ENCODE peak calls at places on chromosomes 4 and X, in eight cellular contexts. E is HCT116; Q is Panc1; F is tibial nerve; W is gastrocnemius medialis; R is colonic mucosa; J is CD4-positive, CD25-positive, alpha-beta regulatory T cell; B is Peyer's patch. I is an unnamed sample.

GRCh38 chr4:37634180-37634579 is 52.0 kb downstream of the RELL1 start:
- DNase-seq in E (no peak), Q (no peak), F (no peak), W (no peak), R (no peak), J (no peak), B (no peak), I (no peak)

GRCh38 chr4:26896636-26897035 is 36.0 kb downstream of the STIM2 start:
- DNase-seq in E (no peak), Q (no peak), F (no peak), W (no peak), R (no peak), J (no peak), B (no peak), I (no peak)

GRCh38 chrX:15465347-15465746 is 27.8 kb downstream of the PIR start:
- DNase-seq in E (no peak), Q (no peak), F (peak; percentile 13), W (no peak), R (no peak), J (no peak), B (no peak), I (no peak)

GRCh38 chr4:37528161-37528560 is 158.0 kb downstream of the RELL1 start:
- DNase-seq in E (no peak), Q (no peak), F (no peak), W (no peak), R (no peak), J (no peak), B (no peak), I (no peak)

GRCh38 chr4:100848865-100849264 is 331.0 kb upstream of the EMCN start:
- DNase-seq in E (peak; percentile 38), Q (no peak), F (no peak), W (no peak), R (no peak), J (peak; percentile 13), B (no peak), I (no peak)

GRCh38 chr4:82044141-82044993 is 329.4 kb downstream of the HNRNPD start:
- DNase-seq in E (no peak), Q (no peak), F (peak; percentile 14), W (peak; percentile 2), R (peak; percentile 40), J (no peak), B (peak; percentile 72), I (no peak)

GRCh38 chr4:3201718-3202702 is 46.9 kb upstream of the MSANTD1 start:
- DNase-seq in E (no peak), Q (no peak), F (no peak), W (peak; percentile 40), R (peak; percentile 32), J (peak; percentile 98), B (no peak), I (peak; percentile 43)

GRCh38 chrX:63664083-63664482 is 120.9 kb downstream of the ARHGEF9 start:
- DNase-seq in E (no peak), Q (no peak), F (no peak), W (no peak), R (no peak), J (no peak), B (no peak), I (no peak)

GRCh38 chr4:85677286-85677685 is 202.3 kb downstream of the ARHGAP24 start:
- DNase-seq in E (no peak), Q (no peak), F (no peak), W (no peak), R (no peak), J (no peak), B (no peak), I (no peak)

GRCh38 chr4:183906736-183907651 is 1.9 kb downstream of the STOX2 start:
- DNase-seq in E (no peak), Q (no peak), F (no peak), W (no peak), R (no peak), J (no peak), B (no peak), I (no peak)

GRCh38 chr4:81919238-81919637 is 447.5 kb upstream of the RASGEF1B start:
- DNase-seq in E (peak; percentile 12), Q (no peak), F (no peak), W (no peak), R (no peak), J (peak; percentile 15), B (no peak), I (no peak)

GRCh38 chr4:54066718-54067129 is 2.3 kb upstream of the CHIC2 start:
- DNase-seq in E (no peak), Q (no peak), F (no peak), W (no peak), R (peak; percentile 33), J (no peak), B (no peak), I (no peak)

GRCh38 chrX:153460826-153461225 is 9.6 kb downstream of the HAUS7 start:
- DNase-seq in E (no peak), Q (no peak), F (no peak), W (no peak), R (peak; percentile 40), J (peak; percentile 56), B (no peak), I (peak; percentile 26)

GRCh38 chrX:69234624-69235023 is 69.4 kb upstream of the PJA1 start:
- DNase-seq in E (no peak), Q (no peak), F (no peak), W (no peak), R (no peak), J (no peak), B (no peak), I (no peak)

GRCh38 chr4:142913461-142914030 is 67.4 kb upstream of the INPP4B start:
- DNase-seq in E (no peak), Q (no peak), F (no peak), W (no peak), R (no peak), J (no peak), B (no peak), I (no peak)

GRCh38 chr4:165355900-165356300 is 22.9 kb upstream of the CPE start:
- DNase-seq in E (peak; percentile 59), Q (no peak), F (no peak), W (no peak), R (no peak), J (peak; percentile 39), B (no peak), I (no peak)

GRCh38 chr4:180664766-180665368 is 1578.3 kb upstream of the TENM3 start:
- DNase-seq in E (peak; percentile 87), Q (peak; percentile 47), F (peak; percentile 62), W (peak; percentile 8), R (peak; percentile 68), J (peak; percentile 71), B (no peak), I (peak; percentile 10)

GRCh38 chr4:33715996-33716395 is 2528.3 kb downstream of the ARAP2 start:
- DNase-seq in E (no peak), Q (no peak), F (no peak), W (no peak), R (no peak), J (no peak), B (no peak), I (no peak)

GRCh38 chr4:5788144-5788543 is 77.1 kb downstream of the EVC start:
- DNase-seq in E (no peak), Q (no peak), F (no peak), W (no peak), R (no peak), J (no peak), B (no peak), I (no peak)

GRCh38 chr4:14513471-14513870 is 488.8 kb upstream of the CPEB2 start:
- DNase-seq in E (no peak), Q (no peak), F (no peak), W (no peak), R (no peak), J (no peak), B (no peak), I (no peak)

GRCh38 chrX:43585922-43586321 is 70.2 kb upstream of the MAOA start:
- DNase-seq in E (no peak), Q (no peak), F (no peak), W (no peak), R (no peak), J (no peak), B (no peak), I (no peak)

GRCh38 chrX:56068274-56068758 is 163.8 kb upstream of the KLF8 start:
- DNase-seq in E (no peak), Q (no peak), F (no peak), W (no peak), R (no peak), J (peak; percentile 37), B (no peak), I (no peak)
- H3K9me3 ChIP-seq in E (no peaks in the 10 kb centered on the region), Q (no peaks in the 10 kb centered on the region), F (peaks cover 9% of the 10 kb centered on the region), W (no peaks in the 10 kb centered on the region), R (no peaks in the 10 kb centered on the region), J (no peaks in the 10 kb centered on the region), B (no peaks in the 10 kb centered on the region), I (no peaks in the 10 kb centered on the region)

GRCh38 chr4:61762722-61763627 is 562.8 kb downstream of the ADGRL3 start:
- DNase-seq in E (no peak), Q (no peak), F (no peak), W (no peak), R (no peak), J (no peak), B (no peak), I (no peak)
- H3K9me3 ChIP-seq in E (peaks cover 3% of the 10 kb centered on the region), Q (no peaks in the 10 kb centered on the region), F (peaks cover 20% of the 10 kb centered on the region), W (no peaks in the 10 kb centered on the region), R (no peaks in the 10 kb centered on the region), J (no peaks in the 10 kb centered on the region), B (no peaks in the 10 kb centered on the region), I (no peaks in the 10 kb centered on the region)

DNA sequence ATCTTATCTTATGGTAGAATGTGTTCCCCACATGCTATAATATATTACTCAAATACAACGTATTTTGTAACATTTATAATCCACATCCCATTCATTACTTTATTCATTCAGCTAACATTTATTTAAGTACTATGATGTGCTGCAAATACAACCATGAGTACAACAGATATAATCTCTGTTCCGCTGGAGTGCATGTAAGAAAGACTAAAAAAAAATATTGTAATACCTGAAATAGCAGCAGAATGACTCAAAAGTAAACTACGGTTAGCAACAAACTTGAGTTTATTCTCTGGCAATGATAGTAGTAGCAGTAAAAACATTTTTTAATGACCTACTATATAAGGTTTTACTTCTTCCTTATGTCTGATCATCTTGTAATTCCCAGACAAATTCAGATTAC is 1776.3 kb downstream of the STIM2 start:
- DNase-seq in E (no peak), Q (no peak), F (no peak), W (no peak), R (no peak), J (no peak), B (no peak), I (no peak)
- H3K9me3 ChIP-seq in E (no peaks in the 10 kb centered on the region), Q (no peaks in the 10 kb centered on the region), F (no peaks in the 10 kb centered on the region), W (no peaks in the 10 kb centered on the region), R (no peaks in the 10 kb centered on the region), J (peaks cover 4% of the 10 kb centered on the region), B (no peaks in the 10 kb centered on the region), I (no peaks in the 10 kb centered on the region)

DNA sequence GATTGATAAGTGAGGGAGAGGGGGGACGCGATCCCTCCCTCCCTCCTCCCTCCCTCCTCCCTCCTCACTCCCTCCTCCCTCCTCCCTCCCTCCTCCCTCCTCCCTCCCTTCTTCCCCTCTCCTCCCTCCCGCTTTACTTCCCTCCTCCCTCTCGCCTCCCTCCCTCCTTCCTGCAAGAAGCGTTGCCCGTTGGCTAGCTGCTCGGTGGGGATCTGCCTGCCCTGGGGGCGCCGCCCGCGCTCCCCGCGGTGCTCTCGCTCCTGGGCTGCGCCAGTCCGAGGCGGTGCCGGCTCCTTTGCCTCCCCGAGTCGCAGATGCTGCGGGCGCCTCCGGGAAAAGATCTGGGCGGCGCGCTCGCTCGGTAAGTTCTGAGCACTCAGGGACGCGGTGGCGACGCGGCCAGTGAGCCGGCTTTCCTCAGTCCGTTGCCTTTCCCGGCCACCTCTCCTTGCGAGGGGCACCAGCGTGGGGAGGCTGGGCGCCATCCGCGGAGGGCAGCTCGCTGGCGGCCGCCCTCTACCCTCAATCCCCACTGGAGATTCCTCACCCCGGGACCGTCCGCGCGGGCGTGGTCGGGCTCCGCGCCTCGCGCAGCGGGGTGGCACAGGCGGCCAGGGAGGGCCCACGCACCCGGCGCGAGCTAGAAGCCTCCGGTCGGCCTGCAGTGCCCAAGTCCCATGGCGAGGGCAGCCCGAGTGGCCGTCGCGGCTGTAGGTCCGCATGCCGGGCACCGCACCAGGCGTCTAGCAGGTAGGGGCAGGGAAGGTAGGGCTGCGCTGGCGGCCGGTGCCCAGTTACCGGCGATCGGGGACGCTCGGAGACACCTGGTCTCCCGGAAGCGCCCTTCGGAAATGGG is at the start of gene SLITRK2:
- DNase-seq in E (no peak), Q (no peak), F (no peak), W (no peak), R (no peak), J (no peak), B (no peak), I (no peak)
- H3K9me3 ChIP-seq in E (no peaks in the 10 kb centered on the region), Q (no peaks in the 10 kb centered on the region), F (no peaks in the 10 kb centered on the region), W (no peaks in the 10 kb centered on the region), R (no peaks in the 10 kb centered on the region), J (no peaks in the 10 kb centered on the region), B (no peaks in the 10 kb centered on the region), I (no peaks in the 10 kb centered on the region)

I was measured in T-helper 17 cell.